ENCODE peak calls at places on chromosomes 2 and 18, in four cellular contexts. W is HCT116, V is K562, D is HepG2. O is an unnamed sample.

GRCh38 chr2:109331864-109332848 is 203.2 kb downstream of the SH3RF3 start:
- DNase-seq in W (peak), V (no peak), D (peak), O (peak)

GRCh38 chr2:237456200-237456731 is 30.8 kb upstream of the MLPH start:
- DNase-seq in W (no peak), V (no peak), D (no peak), O (no peak)

GRCh38 chr2:25711641-25712369 is 38.4 kb upstream of the DTNB start:
- DNase-seq in W (no peak), V (no peak), D (no peak), O (no peak)

GRCh38 chr2:124063596-124063995 is 38.5 kb downstream of the CNTNAP5 start:
- DNase-seq in W (no peak), V (no peak), D (no peak), O (no peak)

GRCh38 chr2:141015339-141016047 is 1115.3 kb downstream of the LRP1B start:
- DNase-seq in W (no peak), V (no peak), D (no peak), O (no peak)

GRCh38 chr2:218281449-218281848 is 10.9 kb downstream of the TMBIM1 start:
- DNase-seq in W (no peak), V (no peak), D (no peak), O (no peak)

GRCh38 chr2:79622508-79622907 is 109.7 kb downstream of the CTNNA2 start:
- DNase-seq in W (no peak), V (no peak), D (no peak), O (no peak)

GRCh38 chr2:172358784-172359556 is 68.4 kb upstream of the ITGA6 start:
- DNase-seq in W (no peak), V (no peak), D (no peak), O (no peak)

GRCh38 chr18:44848931-44849330 is 168.2 kb downstream of the SETBP1 start:
- DNase-seq in W (no peak), V (no peak), D (no peak), O (peak)

GRCh38 chr2:180743412-180743811 is 237.0 kb upstream of the UBE2E3 start:
- DNase-seq in W (no peak), V (no peak), D (no peak), O (no peak)

DNA sequence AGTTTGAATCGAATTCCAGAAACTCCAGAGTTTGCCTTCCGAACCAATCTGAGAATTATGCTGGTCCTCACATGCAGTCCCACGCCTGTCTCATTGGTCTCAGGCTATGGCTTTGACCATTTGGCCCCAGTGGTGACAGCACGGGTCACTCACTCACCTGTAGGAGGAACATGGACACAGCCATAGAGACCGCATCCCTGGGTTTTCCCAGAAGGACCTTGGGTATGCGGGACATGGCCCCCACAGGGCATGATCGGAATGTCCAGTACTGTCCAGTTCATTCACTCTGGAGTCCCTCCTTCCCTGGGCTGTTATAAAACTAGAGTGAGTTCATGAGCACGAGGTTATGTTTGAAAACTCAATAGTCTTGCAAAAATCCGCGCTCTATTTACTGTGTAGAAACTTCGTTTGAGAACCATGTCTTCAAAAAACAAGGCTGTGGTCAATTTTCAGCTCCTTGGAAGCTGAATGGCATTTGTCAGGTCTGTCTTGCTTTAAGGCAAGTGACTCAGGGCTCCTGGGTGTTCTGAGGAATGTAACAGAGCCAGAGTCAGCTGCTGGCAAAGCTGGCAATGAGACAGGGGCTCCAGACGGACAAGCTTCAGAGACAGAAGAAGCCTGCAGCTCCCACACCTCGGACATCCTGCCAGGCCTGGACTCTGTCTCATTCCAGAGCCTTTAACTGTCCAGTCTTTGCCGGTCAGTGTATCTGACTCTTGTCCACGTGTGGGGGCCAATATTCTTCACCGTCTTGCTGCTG is 86.7 kb upstream of the TMEM18 start:
- DNase-seq in W (no peak), V (no peak), D (no peak), O (no peak)
- TF ChIP-seq ELF1 in W (no peak), V (no peak), D (no peak), O (no peak)

DNA sequence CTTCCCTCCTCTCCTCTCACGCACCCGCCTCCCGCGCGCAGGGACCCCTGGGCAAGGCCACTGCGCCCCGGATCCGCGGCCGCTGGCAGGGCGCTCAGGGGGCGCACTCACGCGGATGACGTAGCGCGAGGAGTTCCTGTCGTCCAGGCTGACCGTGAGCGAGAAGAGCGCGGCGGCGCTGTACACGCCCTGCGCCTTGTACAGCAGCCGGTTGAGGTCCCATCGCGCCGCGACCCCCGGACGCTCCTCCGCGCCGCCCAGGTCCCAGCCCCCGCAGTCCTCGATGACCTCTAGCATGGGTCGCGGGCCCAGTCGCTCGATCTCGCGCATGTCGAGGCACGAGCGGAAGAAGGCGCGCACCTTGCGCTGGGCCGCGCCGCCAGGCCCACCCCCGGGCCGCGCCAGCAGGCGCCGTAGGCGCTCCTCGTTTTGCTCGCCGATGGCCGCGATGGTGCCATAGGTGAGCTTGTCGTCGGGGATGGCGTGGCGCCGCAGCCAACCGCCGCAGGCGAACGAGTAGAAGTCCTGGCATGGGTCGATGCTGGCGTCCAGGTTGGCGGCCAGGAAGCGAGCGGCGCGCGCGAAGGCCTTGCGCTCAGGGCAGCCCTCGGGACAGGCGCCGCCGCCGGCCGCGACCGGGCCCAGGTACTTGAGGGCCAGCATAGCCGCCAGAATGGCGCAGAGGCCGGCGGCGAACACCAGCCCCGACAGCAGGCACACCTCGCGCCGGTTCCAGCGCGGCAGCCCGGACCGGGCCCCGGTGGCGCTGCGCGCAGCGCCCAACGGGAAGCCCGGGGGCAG is 1.7 kb downstream of the ECEL1 start:
- DNase-seq in W (no peak), V (no peak), D (no peak), O (peak)
- TF ChIP-seq ELF1 in W (no peak), V (no peak), D (no peak), O (no peak)

GRCh38 chr2:64906853-64907536 is 82.2 kb upstream of the SLC1A4 start:
- DNase-seq in W (no peak), V (no peak), D (peak), O (no peak)
- TF ChIP-seq ELF1 in W (no peak), V (no peak), D (no peak), O (no peak)

GRCh38 chr2:182416191-182416590 is 10.6 kb downstream of the PDE1A start:
- DNase-seq in W (no peak), V (no peak), D (no peak), O (no peak)
- TF ChIP-seq ELF1 in W (no peak), V (no peak), D (no peak), O (no peak)